ENCODE peak calls at places on chromosomes 16 and 17, in eight cellular contexts. T, Q, X, R, D, N, B and Z are unnamed samples.

GRCh38 chr17:67434061-67434525 is 57.0 kb downstream of the PITPNC1 start:
- DNase-seq in T (peak), Q (no peak), X (peak), R (no peak), D (no peak), N (no peak), B (no peak), Z (peak)

GRCh38 chr17:62703269-62703775 is 75.9 kb downstream of the MRC2 start:
- DNase-seq in T (no peak), Q (no peak), X (no peak), R (peak), D (peak), N (peak), B (no peak), Z (no peak)

GRCh38 chr17:49638818-49639217 is 39.1 kb downstream of the SPOP start:
- DNase-seq in T (no peak), Q (no peak), X (no peak), R (no peak), D (no peak), N (no peak), B (no peak), Z (no peak)

GRCh38 chr17:47813077-47813476 is 8.5 kb downstream of the OSBPL7 start:
- DNase-seq in T (no peak), Q (no peak), X (no peak), R (no peak), D (no peak), N (no peak), B (no peak), Z (no peak)

GRCh38 chr16:58123896-58124600 is 5.1 kb downstream of the CFAP20 start:
- DNase-seq in T (no peak), Q (no peak), X (no peak), R (no peak), D (no peak), N (no peak), B (no peak), Z (no peak)

GRCh38 chr17:3794890-3795757 is 5.9 kb downstream of the ITGAE start:
- DNase-seq in T (peak), Q (no peak), X (peak), R (no peak), D (peak), N (peak), B (no peak), Z (no peak)

GRCh38 chr17:83067071-83067717 is 12.2 kb upstream of the METRNL start:
- DNase-seq in T (no peak), Q (no peak), X (no peak), R (no peak), D (no peak), N (no peak), B (no peak), Z (no peak)

GRCh38 chr16:51896013-51896412 is 650.9 kb downstream of the TOX3 start:
- DNase-seq in T (no peak), Q (peak), X (no peak), R (no peak), D (no peak), N (no peak), B (no peak), Z (no peak)

GRCh38 chr16:86987746-86988670 is 329.2 kb downstream of the C16orf95 start:
- DNase-seq in T (no peak), Q (no peak), X (no peak), R (no peak), D (no peak), N (no peak), B (no peak), Z (no peak)

GRCh38 chr17:34673516-34673915 is 94.1 kb downstream of the TMEM132E start:
- DNase-seq in T (no peak), Q (no peak), X (no peak), R (no peak), D (no peak), N (no peak), B (no peak), Z (no peak)

GRCh38 chr16:87192418-87193073 is 124.6 kb downstream of the C16orf95 start:
- DNase-seq in T (no peak), Q (no peak), X (no peak), R (no peak), D (no peak), N (no peak), B (no peak), Z (no peak)

GRCh38 chr16:85658504-85659326 is 30.0 kb downstream of the GINS2 start:
- DNase-seq in T (no peak), Q (no peak), X (no peak), R (no peak), D (no peak), N (no peak), B (no peak), Z (no peak)

GRCh38 chr17:11391134-11391533 is 150.1 kb downstream of the SHISA6 start:
- DNase-seq in T (no peak), Q (peak), X (no peak), R (no peak), D (no peak), N (no peak), B (no peak), Z (no peak)

GRCh38 chr16:2482181-2483107 is 7.5 kb downstream of the TBC1D24 start:
- DNase-seq in T (no peak), Q (no peak), X (no peak), R (peak), D (no peak), N (no peak), B (no peak), Z (no peak)

GRCh38 chr17:65055280-65055707 is 1.2 kb downstream of the GNA13 start:
- DNase-seq in T (no peak), Q (no peak), X (no peak), R (no peak), D (no peak), N (no peak), B (no peak), Z (no peak)

GRCh38 chr17:8836821-8837426 is 30.6 kb downstream of the PIK3R6 start:
- DNase-seq in T (no peak), Q (no peak), X (no peak), R (no peak), D (no peak), N (no peak), B (no peak), Z (no peak)

GRCh38 chr16:5622234-5622884 is 524.8 kb upstream of the EEF2KMT start:
- DNase-seq in T (no peak), Q (no peak), X (no peak), R (no peak), D (no peak), N (no peak), B (no peak), Z (no peak)

GRCh38 chr16:85453179-85453678 is 159.9 kb upstream of the GSE1 start:
- DNase-seq in T (no peak), Q (no peak), X (no peak), R (no peak), D (no peak), N (no peak), B (no peak), Z (no peak)

GRCh38 chr16:70523621-70524405 is at the start of gene SF3B3:
- DNase-seq in T (peak), Q (peak), X (peak), R (peak), D (peak), N (peak), B (peak), Z (peak)

GRCh38 chr17:40178021-40178601 is 841 bp downstream of the RAPGEFL1 start:
- DNase-seq in T (no peak), Q (peak), X (no peak), R (no peak), D (no peak), N (no peak), B (no peak), Z (no peak)

GRCh38 chr17:7885357-7886226 is 3.0 kb upstream of the CHD3 start:
- DNase-seq in T (peak), Q (peak), X (peak), R (peak), D (no peak), N (peak), B (peak), Z (no peak)

GRCh38 chr17:71793550-71793949 is 327.3 kb upstream of the SOX9 start:
- DNase-seq in T (no peak), Q (no peak), X (no peak), R (no peak), D (peak), N (no peak), B (no peak), Z (no peak)

GRCh38 chr16:15502041-15502725 is 67.8 kb downstream of the BMERB1 start:
- DNase-seq in T (no peak), Q (peak), X (no peak), R (no peak), D (peak), N (peak), B (no peak), Z (no peak)

GRCh38 chr16:70749681-70750601 is 51.0 kb downstream of the VAC14 start:
- DNase-seq in T (no peak), Q (peak), X (no peak), R (no peak), D (no peak), N (no peak), B (peak), Z (no peak)

GRCh38 chr16:27463741-27464662 is 62.0 kb downstream of the IL21R start:
- DNase-seq in T (no peak), Q (no peak), X (peak), R (no peak), D (no peak), N (no peak), B (no peak), Z (no peak)

GRCh38 chr16:67104845-67105244 is 4.9 kb upstream of the PHAF1 start:
- DNase-seq in T (no peak), Q (no peak), X (no peak), R (peak), D (peak), N (no peak), B (no peak), Z (peak)

GRCh38 chr17:28743243-28744103 is at the start of gene TRAF4:
- DNase-seq in T (peak), Q (peak), X (peak), R (peak), D (peak), N (peak), B (peak), Z (peak)

GRCh38 chr17:80981062-80981902 is 10.4 kb upstream of the CHMP6 start:
- DNase-seq in T (no peak), Q (peak), X (no peak), R (peak), D (no peak), N (no peak), B (peak), Z (no peak)

GRCh38 chr16:52629296-52629695 is 82.4 kb upstream of the TOX3 start:
- DNase-seq in T (no peak), Q (no peak), X (no peak), R (no peak), D (peak), N (no peak), B (no peak), Z (no peak)

GRCh38 chr16:88781140-88782077 is 3.6 kb downstream of the PIEZO1 start:
- DNase-seq in T (peak), Q (no peak), X (no peak), R (no peak), D (no peak), N (no peak), B (no peak), Z (peak)

GRCh38 chr17:61485067-61485775 is 33.0 kb downstream of the TBX4 start:
- DNase-seq in T (no peak), Q (no peak), X (no peak), R (no peak), D (no peak), N (no peak), B (no peak), Z (no peak)

GRCh38 chr16:84055801-84056634 is 13.4 kb upstream of the SLC38A8 start:
- DNase-seq in T (no peak), Q (no peak), X (no peak), R (no peak), D (no peak), N (no peak), B (no peak), Z (no peak)

GRCh38 chr17:74780443-74781238 is 4.5 kb upstream of the NAT9 start:
- DNase-seq in T (no peak), Q (peak), X (no peak), R (no peak), D (peak), N (no peak), B (no peak), Z (peak)

GRCh38 chr17:7862692-7863437 is 5.1 kb downstream of the CYB5D1 start:
- DNase-seq in T (peak), Q (peak), X (no peak), R (peak), D (peak), N (peak), B (no peak), Z (no peak)

GRCh38 chr16:83118365-83118764 is 491.6 kb downstream of the CDH13 start:
- DNase-seq in T (no peak), Q (no peak), X (no peak), R (no peak), D (no peak), N (no peak), B (no peak), Z (no peak)

GRCh38 chr17:58671969-58672368 is 19.9 kb downstream of the TEX14 start:
- DNase-seq in T (no peak), Q (no peak), X (no peak), R (no peak), D (no peak), N (no peak), B (no peak), Z (no peak)

GRCh38 chr17:37813753-37814152 is 68.9 kb upstream of the HNF1B start:
- DNase-seq in T (no peak), Q (peak), X (no peak), R (no peak), D (peak), N (peak), B (no peak), Z (no peak)